ENCODE peak calls at places on chromosomes 12 and 14, in eight cellular contexts. One of them, this sample, is unnamed.

GRCh38 chr12:105672576-105672975 is 342.1 kb downstream of the C12orf75 start:
- DNase-seq in GM23248: no peak
- DNase-seq in H9: no peak
- DNase-seq in GM12878: no peak
- DNase-seq in neuronal stem cell: no peak
- DNase-seq in HCT116: no peak
- DNase-seq in PC-3: no peak
- DNase-seq in astrocyte: no peak
- DNase-seq in this sample: no peak

GRCh38 chr14:100571837-100572236 is 15.4 kb downstream of the BEGAIN start:
- DNase-seq in GM23248: no peak
- DNase-seq in H9: no peak
- DNase-seq in GM12878: no peak
- DNase-seq in neuronal stem cell: no peak
- DNase-seq in HCT116: no peak
- DNase-seq in PC-3: no peak
- DNase-seq in astrocyte: no peak
- DNase-seq in this sample: no peak

GRCh38 chr14:53538316-53538851 is 385.3 kb upstream of the DDHD1 start:
- DNase-seq in GM23248: no peak
- DNase-seq in H9: no peak
- DNase-seq in GM12878: no peak
- DNase-seq in neuronal stem cell: no peak
- DNase-seq in HCT116: no peak
- DNase-seq in PC-3: no peak
- DNase-seq in astrocyte: no peak
- DNase-seq in this sample: no peak

GRCh38 chr14:76413962-76414665 is 38.2 kb downstream of the ESRRB start:
- DNase-seq in GM23248: no peak
- DNase-seq in H9: peak; percentile 52
- DNase-seq in GM12878: no peak
- DNase-seq in neuronal stem cell: peak; percentile 14
- DNase-seq in HCT116: no peak
- DNase-seq in PC-3: no peak
- DNase-seq in astrocyte: no peak
- DNase-seq in this sample: no peak

GRCh38 chr14:30283822-30284446 is 275.0 kb upstream of the G2E3 start:
- DNase-seq in GM23248: peak; percentile 58
- DNase-seq in H9: peak; percentile 66
- DNase-seq in GM12878: no peak
- DNase-seq in neuronal stem cell: no peak
- DNase-seq in HCT116: peak; percentile 19
- DNase-seq in PC-3: peak; percentile 78
- DNase-seq in astrocyte: peak; percentile 27
- DNase-seq in this sample: peak; percentile 87

GRCh38 chr14:79596531-79596930 is 614.8 kb downstream of the DIO2 start:
- DNase-seq in GM23248: peak; percentile 30
- DNase-seq in H9: no peak
- DNase-seq in GM12878: no peak
- DNase-seq in neuronal stem cell: no peak
- DNase-seq in HCT116: no peak
- DNase-seq in PC-3: peak; percentile 56
- DNase-seq in astrocyte: peak; percentile 94
- DNase-seq in this sample: no peak

GRCh38 chr14:51517116-51517515 is 134.6 kb upstream of the FRMD6 start:
- DNase-seq in GM23248: no peak
- DNase-seq in H9: no peak
- DNase-seq in GM12878: no peak
- DNase-seq in neuronal stem cell: no peak
- DNase-seq in HCT116: no peak
- DNase-seq in PC-3: no peak
- DNase-seq in astrocyte: no peak
- DNase-seq in this sample: no peak

GRCh38 chr14:73250781-73251500 is 13.6 kb downstream of the PAPLN start:
- DNase-seq in GM23248: no peak
- DNase-seq in H9: no peak
- DNase-seq in GM12878: no peak
- DNase-seq in neuronal stem cell: no peak
- DNase-seq in HCT116: no peak
- DNase-seq in PC-3: no peak
- DNase-seq in astrocyte: no peak
- DNase-seq in this sample: no peak

GRCh38 chr14:31788340-31788739 is 227.1 kb downstream of the NUBPL start:
- DNase-seq in GM23248: no peak
- DNase-seq in H9: no peak
- DNase-seq in GM12878: no peak
- DNase-seq in neuronal stem cell: no peak
- DNase-seq in HCT116: no peak
- DNase-seq in PC-3: peak; percentile 19
- DNase-seq in astrocyte: no peak
- DNase-seq in this sample: no peak

GRCh38 chr14:105330491-105330895 is 15.9 kb downstream of the PACS2 start:
- DNase-seq in GM23248: peak; percentile 90
- DNase-seq in H9: no peak
- DNase-seq in GM12878: no peak
- DNase-seq in neuronal stem cell: no peak
- DNase-seq in HCT116: no peak
- DNase-seq in PC-3: peak; percentile 20
- DNase-seq in astrocyte: peak; percentile 60
- DNase-seq in this sample: no peak

GRCh38 chr12:130967631-130968030 is 13.9 kb downstream of the ADGRD1 start:
- DNase-seq in GM23248: no peak
- DNase-seq in H9: peak; percentile 12
- DNase-seq in GM12878: no peak
- DNase-seq in neuronal stem cell: no peak
- DNase-seq in HCT116: no peak
- DNase-seq in PC-3: no peak
- DNase-seq in astrocyte: no peak
- DNase-seq in this sample: no peak

GRCh38 chr14:74018029-74018703 is 922 bp downstream of the ENTPD5 start:
- DNase-seq in GM23248: peak; percentile 81
- DNase-seq in H9: no peak
- DNase-seq in GM12878: no peak
- DNase-seq in neuronal stem cell: no peak
- DNase-seq in HCT116: no peak
- DNase-seq in PC-3: peak; percentile 81
- DNase-seq in astrocyte: peak; percentile 87
- DNase-seq in this sample: no peak

GRCh38 chr12:122753213-122753571 is 568 bp downstream of the DENR start:
- DNase-seq in GM23248: no peak
- DNase-seq in H9: no peak
- DNase-seq in GM12878: no peak
- DNase-seq in neuronal stem cell: no peak
- DNase-seq in HCT116: no peak
- DNase-seq in PC-3: no peak
- DNase-seq in astrocyte: no peak
- DNase-seq in this sample: peak; percentile 67

GRCh38 chr14:69260246-69260978 is 454 bp downstream of the GALNT16 start:
- DNase-seq in GM23248: peak; percentile 59
- DNase-seq in H9: peak; percentile 60
- DNase-seq in GM12878: no peak
- DNase-seq in neuronal stem cell: peak; percentile 61
- DNase-seq in HCT116: no peak
- DNase-seq in PC-3: no peak
- DNase-seq in astrocyte: peak; percentile 8
- DNase-seq in this sample: no peak

GRCh38 chr12:4855121-4855924 is 54.4 kb upstream of the KCNA1 start:
- DNase-seq in GM23248: peak; percentile 86
- DNase-seq in H9: peak; percentile 90
- DNase-seq in GM12878: peak; percentile 51
- DNase-seq in neuronal stem cell: peak; percentile 77
- DNase-seq in HCT116: peak; percentile 69
- DNase-seq in PC-3: peak; percentile 81
- DNase-seq in astrocyte: peak; percentile 47
- DNase-seq in this sample: peak; percentile 91

GRCh38 chr14:55977346-55977745 is 140.9 kb upstream of the PELI2 start:
- DNase-seq in GM23248: no peak
- DNase-seq in H9: no peak
- DNase-seq in GM12878: no peak
- DNase-seq in neuronal stem cell: no peak
- DNase-seq in HCT116: no peak
- DNase-seq in PC-3: no peak
- DNase-seq in astrocyte: no peak
- DNase-seq in this sample: no peak

GRCh38 chr12:95633049-95633545 is 81.8 kb upstream of the USP44 start:
- DNase-seq in GM23248: peak; percentile 96
- DNase-seq in H9: no peak
- DNase-seq in GM12878: no peak
- DNase-seq in neuronal stem cell: no peak
- DNase-seq in HCT116: peak; percentile 87
- DNase-seq in PC-3: peak; percentile 98
- DNase-seq in astrocyte: peak; percentile 89
- DNase-seq in this sample: no peak

GRCh38 chr14:95818581-95818980 is 58.1 kb upstream of the TUNAR start:
- DNase-seq in GM23248: no peak
- DNase-seq in H9: peak; percentile 17
- DNase-seq in GM12878: no peak
- DNase-seq in neuronal stem cell: no peak
- DNase-seq in HCT116: no peak
- DNase-seq in PC-3: no peak
- DNase-seq in astrocyte: no peak
- DNase-seq in this sample: no peak

GRCh38 chr14:32623300-32624093 is 294.4 kb downstream of the AKAP6 start:
- DNase-seq in GM23248: peak; percentile 72
- DNase-seq in H9: no peak
- DNase-seq in GM12878: no peak
- DNase-seq in neuronal stem cell: no peak
- DNase-seq in HCT116: no peak
- DNase-seq in PC-3: peak; percentile 69
- DNase-seq in astrocyte: no peak
- DNase-seq in this sample: no peak

GRCh38 chr14:63890553-63890952 is 37.7 kb downstream of the SYNE2 start:
- DNase-seq in GM23248: no peak
- DNase-seq in H9: no peak
- DNase-seq in GM12878: no peak
- DNase-seq in neuronal stem cell: no peak
- DNase-seq in HCT116: no peak
- DNase-seq in PC-3: no peak
- DNase-seq in astrocyte: no peak
- DNase-seq in this sample: no peak
- H3K9ac ChIP-seq in GM23248: no peak overlapping the region
- H3K9ac ChIP-seq in H9: no peak overlapping the region
- H3K9ac ChIP-seq in GM12878: no peak overlapping the region
- H3K9ac ChIP-seq in neuronal stem cell: no peak overlapping the region
- H3K9ac ChIP-seq in HCT116: no peak overlapping the region
- H3K9ac ChIP-seq in PC-3: no peak overlapping the region
- H3K9ac ChIP-seq in astrocyte: no peak overlapping the region
- H3K9ac ChIP-seq in this sample: no peak overlapping the region

GRCh38 chr14:61343991-61344405 is 22.6 kb downstream of the PRKCH start:
- DNase-seq in GM23248: no peak
- DNase-seq in H9: no peak
- DNase-seq in GM12878: no peak
- DNase-seq in neuronal stem cell: no peak
- DNase-seq in HCT116: no peak
- DNase-seq in PC-3: no peak
- DNase-seq in astrocyte: no peak
- DNase-seq in this sample: no peak

GRCh38 chr14:61342941-61343340 is 21.6 kb downstream of the PRKCH start:
- DNase-seq in GM23248: no peak
- DNase-seq in H9: no peak
- DNase-seq in GM12878: no peak
- DNase-seq in neuronal stem cell: no peak
- DNase-seq in HCT116: no peak
- DNase-seq in PC-3: no peak
- DNase-seq in astrocyte: no peak
- DNase-seq in this sample: no peak

GRCh38 chr14:61341275-61342210 is 20.2 kb downstream of the PRKCH start:
- DNase-seq in GM23248: no peak
- DNase-seq in H9: no peak
- DNase-seq in GM12878: no peak
- DNase-seq in neuronal stem cell: no peak
- DNase-seq in HCT116: no peak
- DNase-seq in PC-3: no peak
- DNase-seq in astrocyte: no peak
- DNase-seq in this sample: no peak

GRCh38 chr14:61343471-61343870 is 22.1 kb downstream of the PRKCH start:
- DNase-seq in GM23248: peak; percentile 29
- DNase-seq in H9: no peak
- DNase-seq in GM12878: no peak
- DNase-seq in neuronal stem cell: no peak
- DNase-seq in HCT116: no peak
- DNase-seq in PC-3: peak; percentile 16
- DNase-seq in astrocyte: no peak
- DNase-seq in this sample: no peak

GRCh38 chr14:61342486-61342885 is 21.1 kb downstream of the PRKCH start:
- DNase-seq in GM23248: no peak
- DNase-seq in H9: no peak
- DNase-seq in GM12878: peak; percentile 67
- DNase-seq in neuronal stem cell: no peak
- DNase-seq in HCT116: no peak
- DNase-seq in PC-3: no peak
- DNase-seq in astrocyte: no peak
- DNase-seq in this sample: no peak
- H2AFZ ChIP-seq in GM23248: no peak overlapping the region
- H2AFZ ChIP-seq in H9: no peak overlapping the region
- H2AFZ ChIP-seq in GM12878: no peak overlapping the region
- H2AFZ ChIP-seq in neuronal stem cell: no peak overlapping the region
- H2AFZ ChIP-seq in HCT116: no peak overlapping the region
- H2AFZ ChIP-seq in PC-3: no peak overlapping the region
- H2AFZ ChIP-seq in astrocyte: no peak overlapping the region
- H2AFZ ChIP-seq in this sample: no peak overlapping the region

GRCh38 chr12:78275886-78276285 is 445.2 kb downstream of the NAV3 start:
- DNase-seq in GM23248: no peak
- DNase-seq in H9: no peak
- DNase-seq in GM12878: no peak
- DNase-seq in neuronal stem cell: no peak
- DNase-seq in HCT116: no peak
- DNase-seq in PC-3: no peak
- DNase-seq in astrocyte: no peak
- DNase-seq in this sample: no peak
- H3K4me2 ChIP-seq in GM23248: no peak overlapping the region
- H3K4me2 ChIP-seq in H9: no peak overlapping the region
- H3K4me2 ChIP-seq in GM12878: no peak overlapping the region
- H3K4me2 ChIP-seq in neuronal stem cell: no peak overlapping the region
- H3K4me2 ChIP-seq in HCT116: no peak overlapping the region
- H3K4me2 ChIP-seq in PC-3: no peak overlapping the region
- H3K4me2 ChIP-seq in astrocyte: no peak overlapping the region
- H3K4me2 ChIP-seq in this sample: no peak overlapping the region

DNA sequence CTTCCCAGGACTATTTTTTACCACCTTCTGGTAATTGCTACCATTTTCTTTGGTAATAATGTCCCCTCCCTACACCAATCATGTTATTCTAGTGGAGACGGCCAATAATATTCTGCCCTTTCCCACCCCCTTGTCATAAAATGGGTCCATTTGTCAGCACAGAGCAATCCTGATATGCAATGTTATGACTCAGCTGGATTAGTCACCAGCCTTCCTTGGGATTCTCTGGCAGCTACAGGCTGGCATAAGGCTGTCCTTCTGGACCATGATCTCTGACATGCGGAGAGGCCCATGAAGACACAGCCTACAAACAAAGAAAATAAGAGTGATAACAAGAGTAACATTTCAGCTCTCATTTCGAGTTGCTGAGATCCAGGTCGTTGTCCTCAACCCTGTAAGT is 222.0 kb upstream of the CPNE8 start:
- DNase-seq in GM23248: peak; percentile 36
- DNase-seq in H9: no peak
- DNase-seq in GM12878: no peak
- DNase-seq in neuronal stem cell: no peak
- DNase-seq in HCT116: peak; percentile 64
- DNase-seq in PC-3: peak; percentile 91
- DNase-seq in astrocyte: peak; percentile 80
- DNase-seq in this sample: no peak
- H3K9ac ChIP-seq in GM23248: no peak overlapping the region
- H3K9ac ChIP-seq in H9: no peak overlapping the region
- H3K9ac ChIP-seq in GM12878: no peak overlapping the region
- H3K9ac ChIP-seq in neuronal stem cell: no peak overlapping the region
- H3K9ac ChIP-seq in HCT116: no peak overlapping the region
- H3K9ac ChIP-seq in PC-3: no peak overlapping the region
- H3K9ac ChIP-seq in astrocyte: no peak overlapping the region
- H3K9ac ChIP-seq in this sample: no peak overlapping the region

This sample was measured in Karpas-422.